ENCODE peak calls at places on chromosome 21, in ten cellular contexts. One of them, this sample, is unnamed.

GRCh38 chr21:46160563-46161179 is 5.3 kb upstream of the FTCD start:
- DNase-seq in BJ: no peak
- DNase-seq in GM12878: no peak
- DNase-seq in stimulated activated naive CD8-positive, alpha-beta T cell treated with anti-CD3 and anti-CD28 coated beads, Interleukin-15, amount 100 ng/mL, for 72 hours: no peak
- DNase-seq in AG08396: no peak
- DNase-seq in EL: no peak
- DNase-seq in GM23248: no peak
- DNase-seq in A172: no peak
- DNase-seq in HTR-8/SVneo: no peak
- DNase-seq in H54: no peak
- DNase-seq in this sample: peak; percentile 10

GRCh38 chr21:44980562-44981489 is 41.0 kb downstream of the SLX9 start:
- DNase-seq in BJ: no peak
- DNase-seq in A172: no peak
- DNase-seq in H54: no peak
- DNase-seq in EL: no peak
- DNase-seq in GM23248: no peak
- DNase-seq in stimulated activated naive CD8-positive, alpha-beta T cell treated with anti-CD3 and anti-CD28 coated beads, Interleukin-15, amount 100 ng/mL, for 72 hours: no peak
- DNase-seq in AG08396: no peak
- DNase-seq in HTR-8/SVneo: no peak
- DNase-seq in GM12878: no peak
- DNase-seq in this sample: no peak

GRCh38 chr21:27534211-27534610 is 567.3 kb upstream of the ADAMTS5 start:
- DNase-seq in stimulated activated naive CD8-positive, alpha-beta T cell treated with anti-CD3 and anti-CD28 coated beads, Interleukin-15, amount 100 ng/mL, for 72 hours: no peak
- DNase-seq in BJ: no peak
- DNase-seq in A172: no peak
- DNase-seq in GM23248: peak; percentile 54
- DNase-seq in GM12878: no peak
- DNase-seq in HTR-8/SVneo: no peak
- DNase-seq in H54: no peak
- DNase-seq in EL: no peak
- DNase-seq in AG08396: no peak
- DNase-seq in this sample: no peak

GRCh38 chr21:45209046-45209445 is 78.6 kb downstream of the POFUT2 start:
- DNase-seq in H54: peak; percentile 73
- DNase-seq in GM12878: no peak
- DNase-seq in GM23248: peak; percentile 88
- DNase-seq in HTR-8/SVneo: peak; percentile 28
- DNase-seq in EL: peak; percentile 72
- DNase-seq in A172: peak; percentile 66
- DNase-seq in stimulated activated naive CD8-positive, alpha-beta T cell treated with anti-CD3 and anti-CD28 coated beads, Interleukin-15, amount 100 ng/mL, for 72 hours: no peak
- DNase-seq in AG08396: peak; percentile 80
- DNase-seq in BJ: peak; percentile 26
- DNase-seq in this sample: no peak

GRCh38 chr21:26379561-26379960 is 193.5 kb downstream of the CYYR1 start:
- DNase-seq in HTR-8/SVneo: no peak
- DNase-seq in A172: no peak
- DNase-seq in H54: no peak
- DNase-seq in GM12878: no peak
- DNase-seq in GM23248: no peak
- DNase-seq in AG08396: no peak
- DNase-seq in EL: no peak
- DNase-seq in BJ: no peak
- DNase-seq in stimulated activated naive CD8-positive, alpha-beta T cell treated with anti-CD3 and anti-CD28 coated beads, Interleukin-15, amount 100 ng/mL, for 72 hours: no peak
- DNase-seq in this sample: no peak

GRCh38 chr21:38912355-38912619 is 106.6 kb downstream of the ETS2 start:
- DNase-seq in BJ: no peak
- DNase-seq in A172: no peak
- DNase-seq in H54: no peak
- DNase-seq in AG08396: no peak
- DNase-seq in GM23248: no peak
- DNase-seq in stimulated activated naive CD8-positive, alpha-beta T cell treated with anti-CD3 and anti-CD28 coated beads, Interleukin-15, amount 100 ng/mL, for 72 hours: no peak
- DNase-seq in HTR-8/SVneo: no peak
- DNase-seq in EL: no peak
- DNase-seq in GM12878: no peak
- DNase-seq in this sample: no peak

GRCh38 chr21:38126677-38127271 is 130.0 kb upstream of the KCNJ15 start:
- DNase-seq in BJ: no peak
- DNase-seq in stimulated activated naive CD8-positive, alpha-beta T cell treated with anti-CD3 and anti-CD28 coated beads, Interleukin-15, amount 100 ng/mL, for 72 hours: peak; percentile 47
- DNase-seq in AG08396: peak; percentile 53
- DNase-seq in A172: peak; percentile 68
- DNase-seq in EL: peak; percentile 52
- DNase-seq in H54: peak; percentile 43
- DNase-seq in GM12878: no peak
- DNase-seq in GM23248: peak; percentile 67
- DNase-seq in HTR-8/SVneo: peak; percentile 31
- DNase-seq in this sample: peak; percentile 80

GRCh38 chr21:37921091-37921490 is 4.8 kb upstream of the KCNJ6 start:
- DNase-seq in GM12878: no peak
- DNase-seq in GM23248: peak; percentile 49
- DNase-seq in EL: peak; percentile 32
- DNase-seq in AG08396: no peak
- DNase-seq in stimulated activated naive CD8-positive, alpha-beta T cell treated with anti-CD3 and anti-CD28 coated beads, Interleukin-15, amount 100 ng/mL, for 72 hours: no peak
- DNase-seq in A172: peak; percentile 15
- DNase-seq in HTR-8/SVneo: no peak
- DNase-seq in H54: no peak
- DNase-seq in BJ: no peak
- DNase-seq in this sample: no peak

GRCh38 chr21:31348188-31348587 is 4.1 kb upstream of the TIAM1 start:
- DNase-seq in A172: no peak
- DNase-seq in stimulated activated naive CD8-positive, alpha-beta T cell treated with anti-CD3 and anti-CD28 coated beads, Interleukin-15, amount 100 ng/mL, for 72 hours: no peak
- DNase-seq in GM12878: no peak
- DNase-seq in EL: no peak
- DNase-seq in GM23248: no peak
- DNase-seq in H54: no peak
- DNase-seq in BJ: no peak
- DNase-seq in HTR-8/SVneo: no peak
- DNase-seq in AG08396: no peak
- DNase-seq in this sample: no peak

GRCh38 chr21:46061063-46061462 is 36.8 kb upstream of the COL6A2 start:
- DNase-seq in stimulated activated naive CD8-positive, alpha-beta T cell treated with anti-CD3 and anti-CD28 coated beads, Interleukin-15, amount 100 ng/mL, for 72 hours: no peak
- DNase-seq in AG08396: no peak
- DNase-seq in BJ: no peak
- DNase-seq in GM23248: no peak
- DNase-seq in HTR-8/SVneo: no peak
- DNase-seq in A172: no peak
- DNase-seq in EL: no peak
- DNase-seq in H54: no peak
- DNase-seq in GM12878: no peak
- DNase-seq in this sample: no peak

GRCh38 chr21:32330784-32331311 is 32.2 kb downstream of the MRAP start:
- DNase-seq in GM23248: no peak
- DNase-seq in EL: no peak
- DNase-seq in stimulated activated naive CD8-positive, alpha-beta T cell treated with anti-CD3 and anti-CD28 coated beads, Interleukin-15, amount 100 ng/mL, for 72 hours: no peak
- DNase-seq in AG08396: no peak
- DNase-seq in BJ: no peak
- DNase-seq in A172: no peak
- DNase-seq in H54: no peak
- DNase-seq in GM12878: no peak
- DNase-seq in HTR-8/SVneo: no peak
- DNase-seq in this sample: peak; percentile 82

GRCh38 chr21:46125846-46126301 is 28.0 kb downstream of the COL6A2 start:
- DNase-seq in A172: no peak
- DNase-seq in EL: no peak
- DNase-seq in GM23248: no peak
- DNase-seq in AG08396: no peak
- DNase-seq in BJ: no peak
- DNase-seq in stimulated activated naive CD8-positive, alpha-beta T cell treated with anti-CD3 and anti-CD28 coated beads, Interleukin-15, amount 100 ng/mL, for 72 hours: no peak
- DNase-seq in GM12878: no peak
- DNase-seq in H54: no peak
- DNase-seq in HTR-8/SVneo: no peak
- DNase-seq in this sample: no peak

GRCh38 chr21:41510500-41510899 is 2.5 kb upstream of the TMPRSS2 start:
- DNase-seq in HTR-8/SVneo: no peak
- DNase-seq in EL: no peak
- DNase-seq in AG08396: no peak
- DNase-seq in BJ: no peak
- DNase-seq in GM12878: no peak
- DNase-seq in A172: no peak
- DNase-seq in stimulated activated naive CD8-positive, alpha-beta T cell treated with anti-CD3 and anti-CD28 coated beads, Interleukin-15, amount 100 ng/mL, for 72 hours: no peak
- DNase-seq in GM23248: no peak
- DNase-seq in H54: no peak
- DNase-seq in this sample: no peak